ENCODE peak calls at places on chromosomes 11 and 22, in five cellular contexts. U is transverse colon, F is AG04450, M is T-helper 1 cell, R is NB4. G is an unnamed sample.

GRCh38 chr11:12143461-12144258 is 33.3 kb downstream of the MICAL2 start:
- DNase-seq in U (peak; percentile 65), F (no peak), M (no peak), R (no peak), G (no peak)

GRCh38 chr11:78414321-78415051 is 3.1 kb downstream of the GAB2 start:
- DNase-seq in U (no peak), F (no peak), M (no peak), R (peak; percentile 45), G (no peak)

GRCh38 chr22:49046546-49047305 is 780.9 kb downstream of the BRD1 start:
- DNase-seq in U (no peak), F (no peak), M (no peak), R (peak; percentile 67), G (no peak)

GRCh38 chr11:100833276-100833675 is 146.2 kb downstream of the ARHGAP42 start:
- DNase-seq in U (no peak), F (no peak), M (no peak), R (no peak), G (no peak)

GRCh38 chr11:45450189-45450588 is 164.0 kb upstream of the SYT13 start:
- DNase-seq in U (no peak), F (no peak), M (no peak), R (no peak), G (no peak)

GRCh38 chr11:62547691-62548281 is 1.2 kb upstream of the AHNAK start:
- DNase-seq in U (no peak), F (no peak), M (no peak), R (no peak), G (no peak)

GRCh38 chr22:42364641-42365336 is 67.4 kb downstream of the NFAM1 start:
- DNase-seq in U (no peak), F (no peak), M (no peak), R (no peak), G (no peak)

GRCh38 chr11:95092549-95093324 is 3.1 kb downstream of the ENDOD1 start:
- DNase-seq in U (peak; percentile 78), F (no peak), M (no peak), R (peak; percentile 32), G (no peak)

GRCh38 chr11:76552987-76553386 is 108.2 kb downstream of the EMSY start:
- DNase-seq in U (no peak), F (no peak), M (no peak), R (no peak), G (no peak)

GRCh38 chr11:67648796-67649613 is 1.5 kb downstream of the ACY3 start:
- DNase-seq in U (no peak), F (no peak), M (no peak), R (peak; percentile 69), G (no peak)

GRCh38 chr11:128039140-128040021 is 548.0 kb downstream of the ETS1 start:
- DNase-seq in U (peak; percentile 48), F (no peak), M (peak; percentile 60), R (peak; percentile 99), G (peak; percentile 100)

GRCh38 chr11:27158763-27159679 is 118.4 kb downstream of the BBOX1 start:
- DNase-seq in U (peak; percentile 46), F (peak; percentile 48), M (no peak), R (peak; percentile 66), G (no peak)

GRCh38 chr22:29315286-29316195 is at the start of gene RASL10A:
- DNase-seq in U (no peak), F (no peak), M (no peak), R (peak; percentile 52), G (no peak)

GRCh38 chr22:47219789-47220188 is 457.3 kb downstream of the TBC1D22A start:
- DNase-seq in U (no peak), F (no peak), M (no peak), R (no peak), G (no peak)

GRCh38 chr11:36333897-36334296 is 37.8 kb downstream of the PRR5L start:
- DNase-seq in U (no peak), F (no peak), M (no peak), R (peak; percentile 34), G (no peak)

GRCh38 chr11:27816200-27816599 is 115.9 kb upstream of the BDNF start:
- DNase-seq in U (no peak), F (no peak), M (no peak), R (no peak), G (no peak)

GRCh38 chr22:39259698-39260097 is 14.9 kb upstream of the PDGFB start:
- DNase-seq in U (no peak), F (no peak), M (no peak), R (no peak), G (no peak)

GRCh38 chr11:65434667-65435179 is 12.1 kb downstream of the NEAT1 start:
- DNase-seq in U (peak; percentile 7), F (no peak), M (no peak), R (no peak), G (no peak)

GRCh38 chr11:69920500-69921428 is 101.5 kb upstream of the FGF3 start:
- DNase-seq in U (peak; percentile 2), F (no peak), M (no peak), R (no peak), G (no peak)

GRCh38 chr11:93921695-93922468 is 71.5 kb upstream of the VSTM5 start:
- DNase-seq in U (peak; percentile 18), F (peak; percentile 21), M (no peak), R (peak; percentile 72), G (no peak)

GRCh38 chr22:19723990-19724827 is 870 bp downstream of the GP1BB start:
- DNase-seq in U (no peak), F (no peak), M (no peak), R (peak; percentile 72), G (no peak)

GRCh38 chr22:37231406-37232139 is 12.5 kb downstream of the RAC2 start:
- DNase-seq in U (peak; percentile 7), F (no peak), M (peak; percentile 40), R (no peak), G (no peak)

GRCh38 chr11:32891657-32892354 is 805 bp upstream of the QSER1 start:
- DNase-seq in U (no peak), F (no peak), M (no peak), R (peak; percentile 51), G (no peak)

GRCh38 chr22:46224771-46225290 is 25.3 kb downstream of the CDPF1 start:
- DNase-seq in U (no peak), F (no peak), M (no peak), R (no peak), G (no peak)

GRCh38 chr11:1693327-1694063 is 3.5 kb upstream of the KRTAP5-6 start:
- DNase-seq in U (peak; percentile 82), F (peak; percentile 41), M (peak; percentile 61), R (peak; percentile 75), G (no peak)

GRCh38 chr22:40922484-40923303 is 28.5 kb upstream of the RBX1 start:
- DNase-seq in U (no peak), F (peak; percentile 41), M (no peak), R (peak; percentile 70), G (no peak)

GRCh38 chr22:45201678-45202332 is 38.1 kb downstream of the NUP50 start:
- DNase-seq in U (no peak), F (peak; percentile 99), M (no peak), R (no peak), G (no peak)

GRCh38 chr11:75429902-75430691 is 2.9 kb downstream of the KLHL35 start:
- DNase-seq in U (peak; percentile 71), F (no peak), M (peak; percentile 65), R (peak; percentile 46), G (peak; percentile 78)

GRCh38 chr11:88179141-88179540 is 3.9 kb upstream of the RAB38 start:
- DNase-seq in U (no peak), F (no peak), M (no peak), R (no peak), G (no peak)

GRCh38 chr22:27719535-27720227 is 81.9 kb downstream of the MN1 start:
- DNase-seq in U (no peak), F (no peak), M (no peak), R (peak; percentile 42), G (no peak)

GRCh38 chr22:43828711-43829447 is 16.8 kb upstream of the EFCAB6 start:
- DNase-seq in U (no peak), F (no peak), M (no peak), R (peak; percentile 49), G (no peak)

GRCh38 chr11:100562102-100562501 is 125.0 kb upstream of the ARHGAP42 start:
- DNase-seq in U (no peak), F (peak; percentile 66), M (no peak), R (no peak), G (no peak)

GRCh38 chr11:108967571-108967970 is 302.7 kb downstream of the DDX10 start:
- DNase-seq in U (no peak), F (no peak), M (no peak), R (no peak), G (no peak)

G was measured in GF-D8.